ENCODE peak calls at places on chromosomes 11 and 22, in five cellular contexts. S is esophagus muscularis mucosa, T is right atrium auricular region, B is SK-N-SH, M is tibial artery. N is an unnamed sample. For H3K27me3, the result is how much of the 10 kb centered on the place peaks cover.

GRCh38 chr11:93587858-93588581 is 44.8 kb upstream of the SMCO4 start:
- DNase-seq in B (no peak), T (no peak), M (no peak), S (peak), N (no peak)

GRCh38 chr11:121235057-121235456 is 57.5 kb upstream of the SC5D start:
- DNase-seq in T (no peak), S (no peak), M (no peak), B (no peak), N (no peak)

GRCh38 chr11:93895106-93895862 is 44.9 kb upstream of the VSTM5 start:
- DNase-seq in S (no peak), T (no peak), B (peak), M (no peak), N (no peak)

GRCh38 chr22:39503590-39503989 is 1.5 kb downstream of the MIEF1 start:
- DNase-seq in T (no peak), S (no peak), B (no peak), M (no peak), N (no peak)

GRCh38 chr22:46575915-46576555 is 38.6 kb upstream of the CELSR1 start:
- DNase-seq in S (no peak), M (no peak), B (no peak), T (no peak), N (peak)

GRCh38 chr11:64060861-64061444 is 25.2 kb downstream of the FLRT1 start:
- DNase-seq in T (no peak), M (no peak), B (peak), S (no peak), N (no peak)

GRCh38 chr11:46003647-46004046 is 81.2 kb downstream of the LARGE2 start:
- DNase-seq in B (no peak), S (no peak), T (no peak), M (no peak), N (no peak)

GRCh38 chr11:61042961-61043540 is 59.2 kb upstream of the CD5 start:
- DNase-seq in M (no peak), T (no peak), B (no peak), S (no peak), N (no peak)

GRCh38 chr11:74278103-74278502 is 33.3 kb downstream of the P4HA3 start:
- DNase-seq in T (no peak), M (no peak), B (no peak), S (no peak), N (no peak)
- H3K27ac ChIP-seq in T (no peak), M (peak), B (peak), S (peak), N (no peak)

GRCh38 chr11:83544871-83545270 is 258.7 kb upstream of the CCDC90B start:
- DNase-seq in B (no peak), M (no peak), T (no peak), S (peak), N (no peak)
- H3K27me3 ChIP-seq in B (under half), M (under half), T (under half), S (under half), N (under half)

GRCh38 chr11:31449040-31449439 is 60.4 kb downstream of the IMMP1L start:
- DNase-seq in B (no peak), S (no peak), M (no peak), T (no peak), N (no peak)

GRCh38 chr11:31455177-31455576 is 54.2 kb downstream of the IMMP1L start:
- DNase-seq in T (no peak), S (no peak), B (no peak), M (no peak), N (no peak)

GRCh38 chr11:31445621-31446020 is 63.8 kb downstream of the IMMP1L start:
- DNase-seq in M (no peak), T (no peak), B (no peak), S (no peak), N (no peak)

GRCh38 chr11:31450841-31451240 is 58.6 kb downstream of the IMMP1L start:
- DNase-seq in S (no peak), T (no peak), M (no peak), B (no peak), N (no peak)
- TF ChIP-seq CTCF in S (no peak), T (no peak), M (no peak), B (no peak), N (no peak)

GRCh38 chr11:68373189-68373809 is 60.9 kb downstream of the LRP5 start:
- DNase-seq in B (peak), S (no peak), M (peak), T (no peak), N (no peak)
- H3K27ac ChIP-seq in B (peak), S (peak), M (peak), T (peak), N (peak)

GRCh38 chr22:19765477-19766234 is 5.1 kb downstream of the TBX1 start:
- DNase-seq in S (no peak), T (no peak), B (no peak), M (no peak), N (no peak)

GRCh38 chr22:19764636-19765476 is 4.3 kb downstream of the TBX1 start:
- DNase-seq in S (no peak), M (no peak), B (no peak), T (no peak), N (no peak)

GRCh38 chr22:19767427-19768380 is 7.1 kb downstream of the TBX1 start:
- DNase-seq in M (no peak), S (no peak), B (no peak), T (no peak), N (no peak)

GRCh38 chr22:19766506-19767426 is 6.2 kb downstream of the TBX1 start:
- DNase-seq in T (peak), S (no peak), M (no peak), B (peak), N (no peak)

GRCh38 chr22:19766235-19766505 is 5.6 kb downstream of the TBX1 start:
- DNase-seq in S (no peak), B (peak), M (no peak), T (no peak), N (no peak)
- H3K27me3 ChIP-seq in S (half or more), B (under half), M (half or more), T (under half), N (under half)

GRCh38 chr22:25383278-25383820 is 163.9 kb downstream of the CRYBB2 start:
- DNase-seq in T (no peak), S (no peak), M (no peak), B (no peak), N (no peak)

GRCh38 chr22:25386538-25386884 is 167.1 kb downstream of the CRYBB2 start:
- DNase-seq in S (no peak), T (no peak), M (no peak), B (no peak), N (no peak)

GRCh38 chr22:25383892-25384291 is 164.5 kb downstream of the CRYBB2 start:
- DNase-seq in T (no peak), M (no peak), S (no peak), B (no peak), N (no peak)

GRCh38 chr22:25380141-25380747 is 160.8 kb downstream of the CRYBB2 start:
- DNase-seq in B (no peak), T (no peak), M (no peak), S (no peak), N (no peak)

GRCh38 chr22:25382762-25383161 is 163.3 kb downstream of the CRYBB2 start:
- DNase-seq in S (no peak), B (no peak), M (no peak), T (no peak), N (no peak)
- TF ChIP-seq CTCF in S (no peak), B (no peak), M (no peak), T (no peak), N (no peak)